ENCODE peak calls at places on chromosomes 4 and X, in ten cellular contexts. One of them, this sample, is unnamed. For H3K27me3 and H3K9me3, the result is how much of the 10 kb centered on the place peaks cover.

GRCh38 chrX:19753368-19753767 is 134.0 kb downstream of the SH3KBP1 start:
- DNase-seq in upper lobe of left lung: no peak
- DNase-seq in CD4-positive, alpha-beta T cell: no peak
- DNase-seq in Peyer's patch: no peak
- DNase-seq in left ventricle myocardium inferior: no peak
- DNase-seq in cardiac muscle cell: no peak
- DNase-seq in CD8-positive, alpha-beta T cell: no peak
- DNase-seq in H9: no peak
- DNase-seq in IMR-90: no peak
- DNase-seq in tibial artery: no peak
- DNase-seq in this sample: no peak

GRCh38 chrX:152896450-152896849 is 1.4 kb upstream of the ZNF185 start:
- DNase-seq in upper lobe of left lung: no peak
- DNase-seq in CD4-positive, alpha-beta T cell: no peak
- DNase-seq in Peyer's patch: no peak
- DNase-seq in left ventricle myocardium inferior: no peak
- DNase-seq in cardiac muscle cell: no peak
- DNase-seq in CD8-positive, alpha-beta T cell: no peak
- DNase-seq in H9: no peak
- DNase-seq in IMR-90: no peak
- DNase-seq in tibial artery: no peak
- DNase-seq in this sample: no peak

GRCh38 chrX:155718964-155719586 is 106.3 kb upstream of the TMLHE start:
- DNase-seq in upper lobe of left lung: no peak
- DNase-seq in CD4-positive, alpha-beta T cell: no peak
- DNase-seq in Peyer's patch: no peak
- DNase-seq in left ventricle myocardium inferior: no peak
- DNase-seq in cardiac muscle cell: no peak
- DNase-seq in CD8-positive, alpha-beta T cell: no peak
- DNase-seq in H9: no peak
- DNase-seq in IMR-90: no peak
- DNase-seq in tibial artery: no peak
- DNase-seq in this sample: no peak

GRCh38 chr4:26141916-26142638 is 178.7 kb upstream of the RBPJ start:
- DNase-seq in upper lobe of left lung: no peak
- DNase-seq in CD4-positive, alpha-beta T cell: no peak
- DNase-seq in Peyer's patch: peak
- DNase-seq in left ventricle myocardium inferior: peak
- DNase-seq in cardiac muscle cell: peak
- DNase-seq in CD8-positive, alpha-beta T cell: no peak
- DNase-seq in H9: no peak
- DNase-seq in IMR-90: peak
- DNase-seq in tibial artery: peak
- DNase-seq in this sample: no peak

GRCh38 chrX:105645667-105646354 is 176.5 kb upstream of the NRK start:
- DNase-seq in upper lobe of left lung: no peak
- DNase-seq in CD4-positive, alpha-beta T cell: no peak
- DNase-seq in Peyer's patch: no peak
- DNase-seq in left ventricle myocardium inferior: no peak
- DNase-seq in cardiac muscle cell: peak
- DNase-seq in CD8-positive, alpha-beta T cell: no peak
- DNase-seq in H9: no peak
- DNase-seq in IMR-90: no peak
- DNase-seq in tibial artery: no peak
- DNase-seq in this sample: no peak

GRCh38 chrX:410296-410695 is 23.6 kb upstream of the PPP2R3B start:
- DNase-seq in upper lobe of left lung: no peak
- DNase-seq in CD4-positive, alpha-beta T cell: no peak
- DNase-seq in Peyer's patch: no peak
- DNase-seq in left ventricle myocardium inferior: no peak
- DNase-seq in cardiac muscle cell: no peak
- DNase-seq in CD8-positive, alpha-beta T cell: no peak
- DNase-seq in H9: no peak
- DNase-seq in IMR-90: no peak
- DNase-seq in tibial artery: no peak
- DNase-seq in this sample: no peak

GRCh38 chr4:10611673-10612072 is 72.9 kb downstream of the CLNK start:
- DNase-seq in upper lobe of left lung: no peak
- DNase-seq in CD4-positive, alpha-beta T cell: no peak
- DNase-seq in Peyer's patch: no peak
- DNase-seq in left ventricle myocardium inferior: no peak
- DNase-seq in cardiac muscle cell: peak
- DNase-seq in CD8-positive, alpha-beta T cell: no peak
- DNase-seq in H9: no peak
- DNase-seq in IMR-90: peak
- DNase-seq in tibial artery: no peak
- DNase-seq in this sample: no peak

GRCh38 chrX:138378876-138379275 is 332.6 kb downstream of the FGF13 start:
- DNase-seq in upper lobe of left lung: no peak
- DNase-seq in CD4-positive, alpha-beta T cell: no peak
- DNase-seq in Peyer's patch: no peak
- DNase-seq in left ventricle myocardium inferior: no peak
- DNase-seq in cardiac muscle cell: no peak
- DNase-seq in CD8-positive, alpha-beta T cell: no peak
- DNase-seq in H9: no peak
- DNase-seq in IMR-90: no peak
- DNase-seq in tibial artery: no peak
- DNase-seq in this sample: no peak

GRCh38 chrX:149510386-149510785 is 5.3 kb upstream of the IDS start:
- DNase-seq in upper lobe of left lung: no peak
- DNase-seq in CD4-positive, alpha-beta T cell: no peak
- DNase-seq in Peyer's patch: no peak
- DNase-seq in left ventricle myocardium inferior: no peak
- DNase-seq in cardiac muscle cell: no peak
- DNase-seq in CD8-positive, alpha-beta T cell: no peak
- DNase-seq in H9: no peak
- DNase-seq in IMR-90: no peak
- DNase-seq in tibial artery: no peak
- DNase-seq in this sample: no peak

GRCh38 chrX:135477576-135477975 is 42.9 kb upstream of the INTS6L start:
- DNase-seq in upper lobe of left lung: no peak
- DNase-seq in CD4-positive, alpha-beta T cell: peak
- DNase-seq in Peyer's patch: peak
- DNase-seq in left ventricle myocardium inferior: peak
- DNase-seq in cardiac muscle cell: peak
- DNase-seq in CD8-positive, alpha-beta T cell: peak
- DNase-seq in H9: peak
- DNase-seq in IMR-90: peak
- DNase-seq in tibial artery: no peak
- DNase-seq in this sample: peak
- TF ChIP-seq CTCF in upper lobe of left lung: no peak
- TF ChIP-seq CTCF in CD4-positive, alpha-beta T cell: no peak
- TF ChIP-seq CTCF in Peyer's patch: peak
- TF ChIP-seq CTCF in left ventricle myocardium inferior: peak
- TF ChIP-seq CTCF in cardiac muscle cell: peak
- TF ChIP-seq CTCF in CD8-positive, alpha-beta T cell: no peak
- TF ChIP-seq CTCF in H9: peak
- TF ChIP-seq CTCF in IMR-90: peak
- TF ChIP-seq CTCF in tibial artery: no peak
- TF ChIP-seq CTCF in this sample: peak

DNA sequence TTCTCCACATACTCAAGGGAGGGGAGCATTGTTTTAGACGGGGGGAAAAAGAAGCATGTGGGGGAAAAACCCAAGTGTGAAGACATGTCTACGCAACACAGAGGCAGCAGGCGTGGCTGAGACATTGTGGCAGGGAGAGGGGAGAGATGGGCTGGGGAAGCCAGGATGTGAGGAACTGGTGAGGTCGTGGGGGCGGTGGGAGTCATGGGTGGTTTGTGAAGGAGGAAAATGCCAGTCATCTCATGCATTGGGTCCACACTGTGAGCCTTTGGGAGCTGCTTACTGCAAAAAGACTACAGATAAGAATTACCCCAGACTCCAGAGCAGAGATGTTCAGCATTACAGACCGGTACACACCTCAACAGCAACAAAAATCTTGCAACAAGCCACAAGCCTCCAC is 2.1 kb downstream of the JAKMIP1 start:
- DNase-seq in upper lobe of left lung: no peak
- DNase-seq in CD4-positive, alpha-beta T cell: no peak
- DNase-seq in Peyer's patch: peak
- DNase-seq in left ventricle myocardium inferior: no peak
- DNase-seq in cardiac muscle cell: no peak
- DNase-seq in CD8-positive, alpha-beta T cell: no peak
- DNase-seq in H9: no peak
- DNase-seq in IMR-90: no peak
- DNase-seq in tibial artery: peak
- DNase-seq in this sample: no peak
- H3K27me3 ChIP-seq in upper lobe of left lung: under half
- H3K27me3 ChIP-seq in CD4-positive, alpha-beta T cell: under half
- H3K27me3 ChIP-seq in Peyer's patch: under half
- H3K27me3 ChIP-seq in left ventricle myocardium inferior: half or more
- H3K27me3 ChIP-seq in cardiac muscle cell: under half
- H3K27me3 ChIP-seq in CD8-positive, alpha-beta T cell: under half
- H3K27me3 ChIP-seq in H9: under half
- H3K27me3 ChIP-seq in IMR-90: under half
- H3K27me3 ChIP-seq in tibial artery: under half
- H3K27me3 ChIP-seq in this sample: under half

GRCh38 chr4:271492-272103 is 33.7 kb downstream of the ZNF732 start:
- DNase-seq in upper lobe of left lung: no peak
- DNase-seq in CD4-positive, alpha-beta T cell: no peak
- DNase-seq in Peyer's patch: no peak
- DNase-seq in left ventricle myocardium inferior: no peak
- DNase-seq in cardiac muscle cell: no peak
- DNase-seq in CD8-positive, alpha-beta T cell: no peak
- DNase-seq in H9: no peak
- DNase-seq in IMR-90: no peak
- DNase-seq in tibial artery: no peak
- DNase-seq in this sample: no peak
- H3K9me3 ChIP-seq in upper lobe of left lung: half or more
- H3K9me3 ChIP-seq in CD4-positive, alpha-beta T cell: half or more
- H3K9me3 ChIP-seq in Peyer's patch: under half
- H3K9me3 ChIP-seq in left ventricle myocardium inferior: half or more
- H3K9me3 ChIP-seq in cardiac muscle cell: under half
- H3K9me3 ChIP-seq in CD8-positive, alpha-beta T cell: under half
- H3K9me3 ChIP-seq in H9: under half
- H3K9me3 ChIP-seq in IMR-90: under half
- H3K9me3 ChIP-seq in tibial artery: under half
- H3K9me3 ChIP-seq in this sample: under half

DNA sequence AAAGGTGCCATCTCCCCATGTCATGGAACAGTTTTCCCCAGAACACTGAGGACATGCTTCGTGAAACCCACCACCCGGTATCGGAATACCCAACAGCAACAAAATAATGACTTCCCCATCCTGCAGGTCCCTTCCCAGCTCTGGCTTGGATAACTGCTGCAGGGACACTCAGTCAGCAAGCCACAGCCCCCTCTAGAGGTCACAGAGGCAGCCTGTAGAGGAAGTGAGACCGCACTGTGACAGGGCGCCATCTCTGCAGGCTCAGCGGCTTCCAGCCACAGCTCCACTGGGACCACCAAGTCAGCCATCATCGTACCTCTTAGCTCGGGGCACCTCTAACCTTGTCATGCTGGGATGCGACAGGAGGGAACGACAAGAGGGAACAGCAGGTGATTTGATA is 315.9 kb downstream of the LDB2 start:
- DNase-seq in upper lobe of left lung: no peak
- DNase-seq in CD4-positive, alpha-beta T cell: no peak
- DNase-seq in Peyer's patch: no peak
- DNase-seq in left ventricle myocardium inferior: no peak
- DNase-seq in cardiac muscle cell: no peak
- DNase-seq in CD8-positive, alpha-beta T cell: no peak
- DNase-seq in H9: peak
- DNase-seq in IMR-90: no peak
- DNase-seq in tibial artery: no peak
- DNase-seq in this sample: peak
- TF ChIP-seq CTCF in upper lobe of left lung: no peak
- TF ChIP-seq CTCF in CD4-positive, alpha-beta T cell: no peak
- TF ChIP-seq CTCF in Peyer's patch: no peak
- TF ChIP-seq CTCF in left ventricle myocardium inferior: no peak
- TF ChIP-seq CTCF in cardiac muscle cell: peak
- TF ChIP-seq CTCF in CD8-positive, alpha-beta T cell: no peak
- TF ChIP-seq CTCF in H9: peak
- TF ChIP-seq CTCF in IMR-90: no peak
- TF ChIP-seq CTCF in tibial artery: no peak
- TF ChIP-seq CTCF in this sample: peak

GRCh38 chrX:137031039-137031438 is 2.8 kb downstream of the GPR101 start:
- DNase-seq in upper lobe of left lung: no peak
- DNase-seq in CD4-positive, alpha-beta T cell: no peak
- DNase-seq in Peyer's patch: no peak
- DNase-seq in left ventricle myocardium inferior: no peak
- DNase-seq in cardiac muscle cell: no peak
- DNase-seq in CD8-positive, alpha-beta T cell: no peak
- DNase-seq in H9: no peak
- DNase-seq in IMR-90: no peak
- DNase-seq in tibial artery: no peak
- DNase-seq in this sample: no peak
- H3K27me3 ChIP-seq in upper lobe of left lung: under half
- H3K27me3 ChIP-seq in CD4-positive, alpha-beta T cell: under half
- H3K27me3 ChIP-seq in Peyer's patch: under half
- H3K27me3 ChIP-seq in left ventricle myocardium inferior: half or more
- H3K27me3 ChIP-seq in cardiac muscle cell: half or more
- H3K27me3 ChIP-seq in CD8-positive, alpha-beta T cell: under half
- H3K27me3 ChIP-seq in H9: half or more
- H3K27me3 ChIP-seq in IMR-90: under half
- H3K27me3 ChIP-seq in tibial artery: under half
- H3K27me3 ChIP-seq in this sample: half or more

GRCh38 chr4:8792491-8792890 is 79.1 kb downstream of the HMX1 start:
- DNase-seq in upper lobe of left lung: no peak
- DNase-seq in CD4-positive, alpha-beta T cell: no peak
- DNase-seq in Peyer's patch: no peak
- DNase-seq in left ventricle myocardium inferior: no peak
- DNase-seq in cardiac muscle cell: no peak
- DNase-seq in CD8-positive, alpha-beta T cell: no peak
- DNase-seq in H9: no peak
- DNase-seq in IMR-90: no peak
- DNase-seq in tibial artery: no peak
- DNase-seq in this sample: no peak
- H3K9me3 ChIP-seq in upper lobe of left lung: under half
- H3K9me3 ChIP-seq in CD4-positive, alpha-beta T cell: under half
- H3K9me3 ChIP-seq in Peyer's patch: under half
- H3K9me3 ChIP-seq in left ventricle myocardium inferior: under half
- H3K9me3 ChIP-seq in cardiac muscle cell: under half
- H3K9me3 ChIP-seq in CD8-positive, alpha-beta T cell: under half
- H3K9me3 ChIP-seq in H9: under half
- H3K9me3 ChIP-seq in IMR-90: under half
- H3K9me3 ChIP-seq in tibial artery: under half
- H3K9me3 ChIP-seq in this sample: under half

DNA sequence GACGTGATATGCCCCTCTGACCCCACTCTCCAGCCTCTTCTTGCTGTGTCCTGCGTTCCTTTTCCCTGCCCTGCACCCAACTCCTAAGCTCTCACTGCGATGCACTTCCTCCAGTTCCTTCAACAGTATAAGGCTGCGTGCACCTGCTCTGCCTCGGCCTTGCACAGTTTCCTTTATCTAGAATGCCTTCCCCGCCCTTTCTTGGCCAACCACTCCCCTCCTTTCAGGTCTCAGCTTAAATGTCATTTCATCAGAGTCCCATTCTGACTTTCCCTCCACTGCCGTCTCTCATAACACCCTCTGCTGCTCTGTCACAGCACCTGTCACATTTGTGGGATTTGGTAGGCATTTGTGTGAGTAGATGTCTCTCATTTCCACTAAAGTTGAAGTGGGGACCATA is 58.4 kb upstream of the NEIL3 start:
- DNase-seq in upper lobe of left lung: no peak
- DNase-seq in CD4-positive, alpha-beta T cell: no peak
- DNase-seq in Peyer's patch: no peak
- DNase-seq in left ventricle myocardium inferior: no peak
- DNase-seq in cardiac muscle cell: no peak
- DNase-seq in CD8-positive, alpha-beta T cell: no peak
- DNase-seq in H9: no peak
- DNase-seq in IMR-90: no peak
- DNase-seq in tibial artery: no peak
- DNase-seq in this sample: no peak
- TF ChIP-seq CTCF in upper lobe of left lung: no peak
- TF ChIP-seq CTCF in CD4-positive, alpha-beta T cell: no peak
- TF ChIP-seq CTCF in Peyer's patch: no peak
- TF ChIP-seq CTCF in left ventricle myocardium inferior: no peak
- TF ChIP-seq CTCF in cardiac muscle cell: no peak
- TF ChIP-seq CTCF in CD8-positive, alpha-beta T cell: no peak
- TF ChIP-seq CTCF in H9: no peak
- TF ChIP-seq CTCF in IMR-90: no peak
- TF ChIP-seq CTCF in tibial artery: no peak
- TF ChIP-seq CTCF in this sample: no peak

GRCh38 chrX:72309297-72310071 is 3.8 kb upstream of the CITED1 start:
- DNase-seq in upper lobe of left lung: no peak
- DNase-seq in CD4-positive, alpha-beta T cell: no peak
- DNase-seq in Peyer's patch: no peak
- DNase-seq in left ventricle myocardium inferior: no peak
- DNase-seq in cardiac muscle cell: peak
- DNase-seq in CD8-positive, alpha-beta T cell: no peak
- DNase-seq in H9: no peak
- DNase-seq in IMR-90: no peak
- DNase-seq in tibial artery: no peak
- DNase-seq in this sample: no peak
- H3K27me3 ChIP-seq in upper lobe of left lung: under half
- H3K27me3 ChIP-seq in CD4-positive, alpha-beta T cell: under half
- H3K27me3 ChIP-seq in Peyer's patch: under half
- H3K27me3 ChIP-seq in left ventricle myocardium inferior: under half
- H3K27me3 ChIP-seq in cardiac muscle cell: under half
- H3K27me3 ChIP-seq in CD8-positive, alpha-beta T cell: under half
- H3K27me3 ChIP-seq in H9: under half
- H3K27me3 ChIP-seq in IMR-90: half or more
- H3K27me3 ChIP-seq in tibial artery: under half
- H3K27me3 ChIP-seq in this sample: under half